ENCODE peak calls at places on chromosomes 7 and 10, in six cellular contexts. Q is HFF-Myc, R is endodermal cell, H is fibroblast of mammary gland, B is HEK293T, W is AG08396. J is an unnamed sample.
A peak's percentile ranks its signal among the peaks of the same experiment; 100 is the strongest.

GRCh38 chr10:86724445-86724844 is 32.0 kb upstream of the BMPR1A start:
- DNase-seq in Q (no peak), R (no peak), H (no peak), B (no peak), W (no peak), J (no peak)

GRCh38 chr7:73901823-73902597 is 41.1 kb downstream of the TMEM270 start:
- DNase-seq in Q (no peak), R (peak; percentile 80), H (no peak), B (no peak), W (no peak), J (no peak)

GRCh38 chr7:82559203-82559805 is 115.7 kb upstream of the CACNA2D1 start:
- DNase-seq in Q (no peak), R (peak; percentile 68), H (no peak), B (peak; percentile 10), W (no peak), J (no peak)

GRCh38 chr10:119973261-119973660 is 80.7 kb downstream of the SEC23IP start:
- DNase-seq in Q (no peak), R (no peak), H (peak; percentile 2), B (no peak), W (no peak), J (no peak)

GRCh38 chr7:55690-56248 is 136.6 kb upstream of the FAM20C start:
- DNase-seq in Q (no peak), R (peak; percentile 70), H (no peak), B (no peak), W (no peak), J (no peak)

GRCh38 chr7:39083781-39084180 is 106.1 kb downstream of the POU6F2 start:
- DNase-seq in Q (no peak), R (no peak), H (no peak), B (no peak), W (no peak), J (no peak)

GRCh38 chr7:157859915-157860314 is 523.1 kb downstream of the DNAJB6 start:
- DNase-seq in Q (no peak), R (no peak), H (no peak), B (no peak), W (no peak), J (no peak)

GRCh38 chr10:16520900-16521299 is 779 bp downstream of the C1QL3 start:
- DNase-seq in Q (no peak), R (peak; percentile 82), H (peak; percentile 31), B (no peak), W (peak; percentile 51), J (no peak)

GRCh38 chr7:1457949-1458675 is 1.2 kb downstream of the MICALL2 start:
- DNase-seq in Q (no peak), R (peak; percentile 59), H (no peak), B (no peak), W (peak; percentile 47), J (no peak)

GRCh38 chr10:17735166-17735941 is 16.6 kb upstream of the TMEM236 start:
- DNase-seq in Q (no peak), R (no peak), H (no peak), B (no peak), W (no peak), J (no peak)

GRCh38 chr10:124380256-124380995 is 38.3 kb downstream of the OAT start:
- DNase-seq in Q (no peak), R (peak; percentile 17), H (no peak), B (no peak), W (no peak), J (no peak)

GRCh38 chr10:70480254-70480861 is 1.8 kb downstream of the PALD1 start:
- DNase-seq in Q (no peak), R (no peak), H (no peak), B (no peak), W (no peak), J (no peak)

GRCh38 chr7:35596061-35596460 is 98.9 kb downstream of the HERPUD2 start:
- DNase-seq in Q (peak; percentile 31), R (no peak), H (peak; percentile 56), B (no peak), W (peak; percentile 38), J (no peak)

GRCh38 chr10:17607603-17608332 is 9.4 kb downstream of the HACD1 start:
- DNase-seq in Q (no peak), R (peak; percentile 45), H (peak; percentile 73), B (peak; percentile 50), W (peak; percentile 50), J (peak; percentile 58)

GRCh38 chr7:137878333-137878961 is 31.7 kb upstream of the DGKI start:
- DNase-seq in Q (no peak), R (no peak), H (peak; percentile 72), B (no peak), W (no peak), J (no peak)

GRCh38 chr10:24762966-24763623 is 39.4 kb upstream of the ARHGAP21 start:
- DNase-seq in Q (no peak), R (no peak), H (no peak), B (no peak), W (peak; percentile 70), J (peak; percentile 72)

GRCh38 chr7:90453259-90453891 is 16.1 kb upstream of the PTTG1IP2 start:
- DNase-seq in Q (no peak), R (no peak), H (no peak), B (no peak), W (no peak), J (no peak)

GRCh38 chr7:157155959-157156358 is 17.2 kb downstream of the UBE3C start:
- DNase-seq in Q (no peak), R (no peak), H (no peak), B (no peak), W (no peak), J (no peak)

GRCh38 chr7:120190109-120190508 is 82.9 kb upstream of the KCND2 start:
- DNase-seq in Q (no peak), R (peak; percentile 59), H (no peak), B (no peak), W (no peak), J (no peak)

GRCh38 chr7:46630031-46630430 is 709.0 kb upstream of the IGFBP3 start:
- DNase-seq in Q (peak; percentile 67), R (no peak), H (peak; percentile 22), B (no peak), W (no peak), J (no peak)

GRCh38 chr7:74032624-74033371 is 4.8 kb downstream of the ELN start:
- DNase-seq in Q (no peak), R (no peak), H (no peak), B (no peak), W (no peak), J (no peak)

GRCh38 chr10:12892924-12893323 is 108.6 kb downstream of the CCDC3 start:
- DNase-seq in Q (no peak), R (no peak), H (no peak), B (no peak), W (no peak), J (no peak)

GRCh38 chr7:66083677-66084076 is 8.1 kb downstream of the ASL start:
- DNase-seq in Q (no peak), R (peak; percentile 63), H (no peak), B (no peak), W (peak; percentile 3), J (no peak)

GRCh38 chr7:142919656-142920055 is 13.9 kb downstream of the TRPV5 start:
- DNase-seq in Q (no peak), R (peak; percentile 7), H (no peak), B (no peak), W (no peak), J (no peak)

GRCh38 chr7:24778543-24779282 is 21.4 kb upstream of the GSDME start:
- DNase-seq in Q (no peak), R (peak; percentile 9), H (peak; percentile 94), B (no peak), W (peak; percentile 72), J (no peak)

GRCh38 chr7:40527723-40528122 is 392.9 kb downstream of the SUGCT start:
- DNase-seq in Q (no peak), R (no peak), H (no peak), B (no peak), W (no peak), J (no peak)

GRCh38 chr7:130926021-130926691 is 192.1 kb upstream of the KLF14 start:
- DNase-seq in Q (no peak), R (no peak), H (no peak), B (no peak), W (no peak), J (no peak)

GRCh38 chr10:125114761-125115391 is 45.5 kb downstream of the CTBP2 start:
- DNase-seq in Q (no peak), R (no peak), H (no peak), B (no peak), W (no peak), J (no peak)

GRCh38 chr10:34814228-34815173 is 595 bp downstream of the PARD3 start:
- DNase-seq in Q (no peak), R (peak; percentile 89), H (no peak), B (peak; percentile 35), W (peak; percentile 70), J (no peak)

GRCh38 chr7:128090492-128090891 is 59.3 kb upstream of the LRRC4 start:
- DNase-seq in Q (no peak), R (no peak), H (no peak), B (no peak), W (no peak), J (no peak)

GRCh38 chr10:75532253-75532924 is 101.0 kb downstream of the LRMDA start:
- DNase-seq in Q (no peak), R (no peak), H (peak; percentile 90), B (no peak), W (peak; percentile 15), J (no peak)